ENCODE peak calls at places on chromosomes 2 and 18, in seven cellular contexts. C is right cardiac atrium; D is GM23248; V is left ventricle myocardium inferior; L is A549; F is CD8-positive, alpha-beta T cell; X is brain microvascular endothelial cell. U is an unnamed sample.

GRCh38 chr2:231227309-231228162 is 29.1 kb downstream of the ARMC9 start:
- DNase-seq in C (peak; percentile 70), D (peak; percentile 90), V (no peak), L (peak; percentile 92), F (no peak), X (peak; percentile 79), U (peak; percentile 50)

GRCh38 chr18:7236899-7237298 is 6.0 kb downstream of the LRRC30 start:
- DNase-seq in C (no peak), D (no peak), V (no peak), L (no peak), F (no peak), X (no peak), U (no peak)

GRCh38 chr18:29096380-29096779 is 919.5 kb upstream of the CDH2 start:
- DNase-seq in C (peak; percentile 16), D (no peak), V (no peak), L (no peak), F (no peak), X (no peak), U (no peak)

GRCh38 chr2:128832946-128833560 is 514.4 kb upstream of the HS6ST1 start:
- DNase-seq in C (no peak), D (no peak), V (no peak), L (no peak), F (no peak), X (no peak), U (no peak)

GRCh38 chr2:223469270-223470057 is 132.7 kb downstream of the SCG2 start:
- DNase-seq in C (peak; percentile 62), D (peak; percentile 95), V (peak; percentile 48), L (no peak), F (no peak), X (peak; percentile 99), U (no peak)

GRCh38 chr2:222771832-222772231 is 89.0 kb upstream of the ACSL3 start:
- DNase-seq in C (no peak), D (no peak), V (no peak), L (no peak), F (no peak), X (no peak), U (no peak)

GRCh38 chr2:9145109-9145751 is 61.4 kb upstream of the ASAP2 start:
- DNase-seq in C (peak; percentile 70), D (peak; percentile 87), V (no peak), L (no peak), F (no peak), X (no peak), U (no peak)

GRCh38 chr2:212940816-212941215 is 210.6 kb downstream of the IKZF2 start:
- DNase-seq in C (peak; percentile 45), D (peak; percentile 43), V (peak; percentile 15), L (no peak), F (no peak), X (peak; percentile 24), U (no peak)

GRCh38 chr2:44456946-44457345 is 95.2 kb downstream of the CAMKMT start:
- DNase-seq in C (no peak), D (peak; percentile 34), V (no peak), L (no peak), F (no peak), X (no peak), U (no peak)

GRCh38 chr18:39685303-39685902 is 2119.8 kb upstream of the CELF4 start:
- DNase-seq in C (no peak), D (no peak), V (no peak), L (no peak), F (no peak), X (no peak), U (no peak)

GRCh38 chr2:39537150-39537549 is 100.1 kb upstream of the MAP4K3 start:
- DNase-seq in C (no peak), D (no peak), V (no peak), L (no peak), F (no peak), X (no peak), U (no peak)

GRCh38 chr2:138707424-138708074 is 72.6 kb downstream of the NXPH2 start:
- DNase-seq in C (no peak), D (peak; percentile 83), V (no peak), L (no peak), F (no peak), X (peak; percentile 12), U (no peak)

GRCh38 chr2:177155631-177156030 is 57.0 kb upstream of the HNRNPA3 start:
- DNase-seq in C (no peak), D (no peak), V (no peak), L (no peak), F (no peak), X (no peak), U (no peak)

GRCh38 chr2:230319211-230319862 is 7.7 kb upstream of the SP140L start:
- DNase-seq in C (no peak), D (no peak), V (no peak), L (no peak), F (peak; percentile 37), X (no peak), U (peak; percentile 87)

GRCh38 chr2:109614715-109615636 is 812 bp downstream of the SOWAHC start:
- DNase-seq in C (peak; percentile 69), D (peak; percentile 62), V (peak; percentile 20), L (no peak), F (no peak), X (no peak), U (no peak)

GRCh38 chr18:76482971-76483691 is 11.9 kb downstream of the ZNF516 start:
- DNase-seq in C (no peak), D (no peak), V (no peak), L (no peak), F (no peak), X (no peak), U (no peak)

GRCh38 chr18:12405066-12405465 is 2.7 kb upstream of the PRELID3A start:
- DNase-seq in C (no peak), D (peak; percentile 11), V (no peak), L (no peak), F (no peak), X (no peak), U (no peak)

GRCh38 chr2:36670881-36671595 is 25.5 kb upstream of the VIT start:
- DNase-seq in C (no peak), D (peak; percentile 72), V (no peak), L (no peak), F (no peak), X (peak; percentile 47), U (no peak)

GRCh38 chr2:45435316-45435715 is 175.8 kb downstream of the SRBD1 start:
- DNase-seq in C (no peak), D (peak; percentile 76), V (no peak), L (no peak), F (no peak), X (peak; percentile 86), U (no peak)

GRCh38 chr18:8969639-8970378 is 132.7 kb upstream of the NDUFV2 start:
- DNase-seq in C (no peak), D (peak; percentile 81), V (no peak), L (no peak), F (no peak), X (no peak), U (no peak)

GRCh38 chr2:101328474-101329007 is 20.0 kb upstream of the RNF149 start:
- DNase-seq in C (no peak), D (peak; percentile 55), V (no peak), L (no peak), F (no peak), X (no peak), U (peak; percentile 81)

DNA sequence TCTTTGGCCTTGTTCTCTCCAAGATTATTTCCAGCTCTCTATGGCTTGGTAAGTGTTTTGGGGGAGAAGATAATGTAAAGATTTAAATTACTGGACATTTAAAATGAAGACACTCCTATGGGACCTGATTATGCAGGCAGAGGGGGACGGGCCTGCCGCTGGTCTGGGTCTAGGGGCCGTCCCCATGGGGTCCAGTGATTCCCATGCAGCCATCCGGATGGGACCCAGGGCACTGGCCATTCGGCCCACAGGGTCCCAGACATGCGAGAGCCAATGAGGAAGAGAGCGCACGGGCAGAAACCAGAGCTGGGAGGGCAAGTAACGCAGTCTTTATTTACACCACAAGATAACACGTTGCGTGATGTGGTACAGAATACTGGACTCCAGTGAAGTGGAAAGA is 200.0 kb downstream of the TWIST2 start:
- DNase-seq in C (no peak), D (no peak), V (no peak), L (no peak), F (no peak), X (no peak), U (no peak)
- H3K4me3 ChIP-seq in C (no peak overlapping the region), D (no peak overlapping the region), V (no peak overlapping the region), L (no peak overlapping the region), F (no peak overlapping the region), X (no peak overlapping the region), U (no peak overlapping the region)

GRCh38 chr2:239041062-239041461 is 193.2 kb downstream of the TWIST2 start:
- DNase-seq in C (no peak), D (no peak), V (no peak), L (no peak), F (no peak), X (no peak), U (no peak)
- H3K27ac ChIP-seq in C (no peak overlapping the region), D (no peak overlapping the region), V (no peak overlapping the region), L (no peak overlapping the region), F (no peak overlapping the region), X (no peak overlapping the region), U (no peak overlapping the region)

GRCh38 chr2:26174691-26175181 is 1.8 kb downstream of the GAREM2 start:
- DNase-seq in C (no peak), D (no peak), V (no peak), L (no peak), F (no peak), X (no peak), U (no peak)
- H3K4me3 ChIP-seq in C (no peak overlapping the region), D (no peak overlapping the region), V (no peak overlapping the region), L (no peak overlapping the region), F (no peak overlapping the region), X (no peak overlapping the region), U (no peak overlapping the region)

GRCh38 chr2:16507655-16508054 is 158.0 kb downstream of the CYRIA start:
- DNase-seq in C (no peak), D (peak; percentile 12), V (no peak), L (no peak), F (no peak), X (no peak), U (no peak)
- H3K27ac ChIP-seq in C (no peak overlapping the region), D (no peak overlapping the region), V (no peak overlapping the region), L (no peak overlapping the region), F (no peak overlapping the region), X (no peak overlapping the region), U (no peak overlapping the region)

GRCh38 chr2:200208041-200208440 is 98.5 kb upstream of the SPATS2L start:
- DNase-seq in C (no peak), D (no peak), V (no peak), L (no peak), F (no peak), X (no peak), U (no peak)
- H3K4me3 ChIP-seq in C (no peak overlapping the region), D (no peak overlapping the region), V (no peak overlapping the region), L (no peak overlapping the region), F (no peak overlapping the region), X (no peak overlapping the region), U (no peak overlapping the region)